ENCODE peak calls at places on chromosomes 1 and 21, in seven cellular contexts. O, W, L, E, G, K and D are unnamed samples.

GRCh38 chr1:202579806-202580205 is 130.4 kb downstream of the SYT2 start:
- ATAC-seq in O (no peak), W (no peak), L (peak; percentile 10), E (peak; percentile 61), G (no peak), K (no peak), D (peak; percentile 6)

GRCh38 chr1:114330451-114330983 is 176.8 kb upstream of the SYT6 start:
- ATAC-seq in O (peak; percentile 48), W (no peak), L (no peak), E (no peak), G (peak; percentile 88), K (no peak), D (no peak)

GRCh38 chr1:58881471-58881994 is 97.7 kb upstream of the JUN start:
- ATAC-seq in O (no peak), W (no peak), L (peak; percentile 3), E (no peak), G (no peak), K (peak; percentile 58), D (peak; percentile 76)

GRCh38 chr1:165857046-165857801 is 29.8 kb downstream of the UCK2 start:
- ATAC-seq in O (no peak), W (no peak), L (peak; percentile 27), E (no peak), G (no peak), K (no peak), D (no peak)

GRCh38 chr21:28791595-28792282 is 200.9 kb downstream of the LTN1 start:
- ATAC-seq in O (no peak), W (no peak), L (no peak), E (no peak), G (no peak), K (no peak), D (no peak)

GRCh38 chr1:28517649-28517999 is 11.8 kb downstream of the RCC1 start:
- ATAC-seq in O (peak; percentile 1), W (no peak), L (peak; percentile 10), E (peak; percentile 15), G (no peak), K (peak; percentile 10), D (peak; percentile 2)

GRCh38 chr1:155188268-155188667 is 14.6 kb downstream of the TRIM46 start:
- ATAC-seq in O (no peak), W (no peak), L (no peak), E (no peak), G (no peak), K (no peak), D (no peak)

GRCh38 chr1:65479805-65480204 is 59.3 kb downstream of the LEPR start:
- ATAC-seq in O (no peak), W (no peak), L (no peak), E (no peak), G (no peak), K (no peak), D (no peak)

GRCh38 chr1:181482521-181483083 is 715 bp upstream of the CACNA1E start:
- ATAC-seq in O (peak; percentile 66), W (no peak), L (peak; percentile 31), E (peak; percentile 63), G (no peak), K (no peak), D (peak; percentile 27)

GRCh38 chr1:67890862-67891261 is 57.6 kb upstream of the GNG12 start:
- ATAC-seq in O (no peak), W (no peak), L (no peak), E (no peak), G (no peak), K (no peak), D (no peak)

GRCh38 chr1:231903586-231904081 is 277.0 kb downstream of the DISC1 start:
- ATAC-seq in O (no peak), W (no peak), L (no peak), E (no peak), G (no peak), K (no peak), D (no peak)

GRCh38 chr1:85078903-85079302 is 30.6 kb upstream of the MCOLN3 start:
- ATAC-seq in O (no peak), W (no peak), L (peak; percentile 30), E (peak; percentile 40), G (no peak), K (peak; percentile 57), D (no peak)

GRCh38 chr1:231919269-231919886 is 292.8 kb downstream of the DISC1 start:
- ATAC-seq in O (no peak), W (no peak), L (no peak), E (peak; percentile 51), G (peak; percentile 11), K (no peak), D (no peak)

GRCh38 chr1:67261646-67262045 is 46.0 kb upstream of the IL12RB2 start:
- ATAC-seq in O (peak; percentile 78), W (no peak), L (no peak), E (no peak), G (no peak), K (no peak), D (no peak)

GRCh38 chr21:28617300-28617699 is 375.4 kb downstream of the LTN1 start:
- ATAC-seq in O (no peak), W (no peak), L (no peak), E (no peak), G (no peak), K (no peak), D (no peak)

GRCh38 chr1:9294910-9295636 is 2.4 kb downstream of the SPSB1 start:
- ATAC-seq in O (peak; percentile 8), W (peak; percentile 36), L (peak; percentile 34), E (peak; percentile 1), G (no peak), K (no peak), D (peak; percentile 26)

GRCh38 chr1:24970399-24970753 is 40.3 kb upstream of the RUNX3 start:
- ATAC-seq in O (no peak), W (no peak), L (peak; percentile 23), E (peak; percentile 60), G (no peak), K (peak; percentile 83), D (no peak)

GRCh38 chr1:75725256-75725655 is 747 bp downstream of the ACADM start:
- ATAC-seq in O (no peak), W (no peak), L (no peak), E (no peak), G (no peak), K (no peak), D (no peak)

GRCh38 chr1:245067257-245067656 is 87.5 kb upstream of the KIF26B start:
- ATAC-seq in O (no peak), W (no peak), L (no peak), E (peak; percentile 77), G (no peak), K (no peak), D (no peak)

GRCh38 chr1:236394905-236395779 is 1.1 kb downstream of the EDARADD start:
- ATAC-seq in O (peak; percentile 84), W (peak; percentile 54), L (peak; percentile 44), E (peak; percentile 70), G (peak; percentile 83), K (no peak), D (peak; percentile 39)

GRCh38 chr1:182185822-182186756 is 124.6 kb upstream of the ZNF648 start:
- ATAC-seq in O (no peak), W (no peak), L (peak; percentile 70), E (no peak), G (no peak), K (peak; percentile 79), D (no peak)

GRCh38 chr21:33238146-33238545 is 8.4 kb downstream of the IFNAR2 start:
- ATAC-seq in O (peak; percentile 64), W (no peak), L (no peak), E (no peak), G (peak; percentile 24), K (no peak), D (no peak)

GRCh38 chr1:233304489-233305102 is 9.1 kb upstream of the PCNX2 start:
- ATAC-seq in O (no peak), W (no peak), L (peak; percentile 84), E (peak; percentile 83), G (peak; percentile 62), K (peak; percentile 80), D (no peak)

GRCh38 chr1:51487628-51488027 is 31.4 kb downstream of the EPS15 start:
- ATAC-seq in O (no peak), W (no peak), L (no peak), E (no peak), G (no peak), K (no peak), D (no peak)

GRCh38 chr1:68624233-68624632 is 127.4 kb upstream of the DEPDC1 start:
- ATAC-seq in O (no peak), W (no peak), L (no peak), E (peak; percentile 73), G (no peak), K (peak; percentile 81), D (no peak)

GRCh38 chr1:24136956-24137539 is 5.9 kb downstream of the IL22RA1 start:
- ATAC-seq in O (no peak), W (no peak), L (no peak), E (no peak), G (no peak), K (no peak), D (no peak)

GRCh38 chr1:108053291-108054023 is 88.5 kb upstream of the VAV3 start:
- ATAC-seq in O (no peak), W (no peak), L (peak; percentile 36), E (no peak), G (no peak), K (no peak), D (peak; percentile 44)

GRCh38 chr1:192477630-192478029 is 97.9 kb upstream of the RGS1 start:
- ATAC-seq in O (no peak), W (peak; percentile 74), L (peak; percentile 86), E (peak; percentile 92), G (peak; percentile 79), K (peak; percentile 73), D (peak; percentile 55)